ENCODE peak calls at places on chromosomes 4 and X, in ten cellular contexts. Y is SK-N-DZ; S is GM13977; V is aorta; O is cardiac fibroblast; F is Right ventricle myocardium superior; G is stimulated activated CD4-positive, alpha-beta T cell treated with anti-CD3 and anti-CD28 coated beads, Interleukin-15, amount 100 ng/mL, for 24 hours; P is AG10803; J is NCI-H748 treated with DMSO at 0.1 percent for 48 hours; M is fibroblast of lung. W is an unnamed sample.

GRCh38 chrX:110381216-110381615 is 22.6 kb downstream of the RTL9 start:
- DNase-seq in Y (no peak), S (no peak), V (no peak), O (peak; percentile 18), F (no peak), G (no peak), P (peak; percentile 58), J (no peak), M (peak; percentile 74), W (no peak)

GRCh38 chr4:8912089-8912455 is 40.4 kb upstream of the HMX1 start:
- DNase-seq in Y (no peak), S (peak; percentile 8), V (peak; percentile 17), O (no peak), F (no peak), G (no peak), P (no peak), J (no peak), M (no peak), W (no peak)

GRCh38 chrX:68929332-68930150 is 100.7 kb downstream of the EFNB1 start:
- DNase-seq in Y (no peak), S (no peak), V (peak; percentile 62), O (peak; percentile 81), F (peak; percentile 47), G (no peak), P (peak; percentile 56), J (no peak), M (peak; percentile 86), W (peak; percentile 77)

GRCh38 chr4:94390804-94391410 is 48.3 kb upstream of the HPGDS start:
- DNase-seq in Y (no peak), S (peak; percentile 26), V (no peak), O (no peak), F (no peak), G (peak; percentile 33), P (no peak), J (no peak), M (no peak), W (peak; percentile 6)

GRCh38 chr4:187065396-187065795 is 341.7 kb upstream of the FAT1 start:
- DNase-seq in Y (no peak), S (no peak), V (no peak), O (no peak), F (no peak), G (no peak), P (no peak), J (no peak), M (no peak), W (no peak)

GRCh38 chr4:6926681-6927478 is 17.3 kb downstream of the TBC1D14 start:
- DNase-seq in Y (peak; percentile 50), S (no peak), V (peak; percentile 85), O (peak; percentile 38), F (peak; percentile 76), G (peak; percentile 72), P (no peak), J (no peak), M (peak; percentile 76), W (no peak)

GRCh38 chr4:38242822-38243384 is 282.7 kb downstream of the PTTG2 start:
- DNase-seq in Y (no peak), S (no peak), V (no peak), O (no peak), F (no peak), G (peak; percentile 8), P (no peak), J (no peak), M (no peak), W (no peak)

GRCh38 chr4:110620352-110621327 is 2.2 kb downstream of the PITX2 start:
- DNase-seq in Y (peak; percentile 32), S (peak; percentile 54), V (no peak), O (no peak), F (peak; percentile 37), G (peak; percentile 51), P (no peak), J (no peak), M (peak; percentile 25), W (no peak)

GRCh38 chrX:70754169-70754843 is 154.2 kb downstream of the TEX11 start:
- DNase-seq in Y (no peak), S (no peak), V (no peak), O (no peak), F (no peak), G (peak; percentile 3), P (no peak), J (no peak), M (no peak), W (no peak)

GRCh38 chr4:176547005-176547404 is 227.2 kb downstream of the SPCS3 start:
- DNase-seq in Y (no peak), S (no peak), V (no peak), O (peak; percentile 43), F (no peak), G (no peak), P (peak; percentile 87), J (no peak), M (peak; percentile 87), W (no peak)

GRCh38 chr4:4217123-4217522 is 9.6 kb downstream of the OTOP1 start:
- DNase-seq in Y (no peak), S (no peak), V (no peak), O (no peak), F (no peak), G (no peak), P (no peak), J (no peak), M (peak; percentile 37), W (no peak)

GRCh38 chr4:25402521-25402920 is 25.5 kb downstream of the ANAPC4 start:
- DNase-seq in Y (no peak), S (no peak), V (no peak), O (peak; percentile 37), F (no peak), G (no peak), P (peak; percentile 58), J (no peak), M (peak; percentile 56), W (no peak)

GRCh38 chr4:100306018-100306417 is 115.8 kb upstream of the DDIT4L start:
- DNase-seq in Y (no peak), S (no peak), V (no peak), O (no peak), F (no peak), G (no peak), P (peak; percentile 53), J (no peak), M (peak; percentile 64), W (no peak)

GRCh38 chr4:76787898-76788297 is 110.0 kb downstream of the SOWAHB start:
- DNase-seq in Y (no peak), S (no peak), V (no peak), O (no peak), F (no peak), G (no peak), P (no peak), J (no peak), M (no peak), W (no peak)

GRCh38 chr4:14338866-14339265 is 663.4 kb upstream of the CPEB2 start:
- DNase-seq in Y (no peak), S (no peak), V (no peak), O (no peak), F (no peak), G (no peak), P (no peak), J (no peak), M (no peak), W (no peak)

GRCh38 chr4:44760142-44760898 is 34.0 kb upstream of the GNPDA2 start:
- DNase-seq in Y (peak; percentile 23), S (peak; percentile 7), V (no peak), O (peak; percentile 57), F (no peak), G (no peak), P (peak; percentile 44), J (peak; percentile 20), M (peak; percentile 22), W (peak; percentile 48)

GRCh38 chr4:74608151-74608949 is 163.4 kb downstream of the AREG start:
- DNase-seq in Y (no peak), S (no peak), V (no peak), O (peak; percentile 42), F (no peak), G (no peak), P (no peak), J (no peak), M (peak; percentile 67), W (no peak)

GRCh38 chr4:168868044-168868855 is 141.8 kb downstream of the CBR4 start:
- DNase-seq in Y (no peak), S (no peak), V (no peak), O (peak; percentile 79), F (no peak), G (no peak), P (peak; percentile 86), J (no peak), M (peak; percentile 96), W (no peak)

GRCh38 chrX:30806187-30806728 is 82.8 kb downstream of the TAB3 start:
- DNase-seq in Y (no peak), S (no peak), V (no peak), O (no peak), F (no peak), G (no peak), P (no peak), J (no peak), M (no peak), W (no peak)

GRCh38 chr4:76799718-76800117 is 98.2 kb downstream of the SOWAHB start:
- DNase-seq in Y (no peak), S (no peak), V (no peak), O (no peak), F (no peak), G (no peak), P (no peak), J (no peak), M (no peak), W (peak; percentile 34)

GRCh38 chr4:56314207-56314915 is 72.9 kb downstream of the AASDH start:
- DNase-seq in Y (no peak), S (no peak), V (no peak), O (no peak), F (no peak), G (no peak), P (no peak), J (no peak), M (no peak), W (no peak)

GRCh38 chr4:120809518-120809917 is 113.0 kb downstream of the PRDM5 start:
- DNase-seq in Y (no peak), S (no peak), V (no peak), O (no peak), F (no peak), G (no peak), P (no peak), J (no peak), M (no peak), W (no peak)

GRCh38 chr4:6178757-6179156 is 21.6 kb downstream of the JAKMIP1 start:
- DNase-seq in Y (no peak), S (no peak), V (no peak), O (no peak), F (no peak), G (no peak), P (no peak), J (no peak), M (no peak), W (no peak)

GRCh38 chrX:12974217-12974796 is 603 bp upstream of the TMSB4X start:
- DNase-seq in Y (peak; percentile 42), S (no peak), V (peak; percentile 81), O (peak; percentile 70), F (peak; percentile 81), G (peak; percentile 72), P (peak; percentile 72), J (peak; percentile 74), M (peak; percentile 69), W (peak; percentile 91)

GRCh38 chr4:7590205-7590604 is 155.5 kb upstream of the PSAPL1 start:
- DNase-seq in Y (no peak), S (no peak), V (no peak), O (no peak), F (no peak), G (no peak), P (no peak), J (no peak), M (peak; percentile 61), W (peak; percentile 10)

GRCh38 chr4:7651461-7651921 is 216.8 kb upstream of the PSAPL1 start:
- DNase-seq in Y (no peak), S (no peak), V (no peak), O (peak; percentile 34), F (peak; percentile 68), G (no peak), P (no peak), J (no peak), M (peak; percentile 51), W (no peak)

GRCh38 chrX:70527610-70528009 is 83.0 kb downstream of the DLG3 start:
- DNase-seq in Y (no peak), S (no peak), V (no peak), O (no peak), F (no peak), G (no peak), P (no peak), J (no peak), M (no peak), W (no peak)

GRCh38 chrX:154308108-154308946 is 12.7 kb downstream of the TKTL1 start:
- DNase-seq in Y (peak; percentile 35), S (peak; percentile 59), V (peak; percentile 73), O (peak; percentile 53), F (peak; percentile 57), G (peak; percentile 85), P (peak; percentile 30), J (peak; percentile 11), M (peak; percentile 11), W (peak; percentile 48)

W was measured in SW480.